ENCODE peak calls at places on chromosomes 4 and X, in eight cellular contexts. H, I, Y, C, U, O, T and R are unnamed samples.

GRCh38 chr4:138222041-138222440 is 20.1 kb downstream of the SLC7A11 start:
- DNase-seq in T (no peak), I (no peak), U (no peak), H (no peak), C (no peak), O (no peak), Y (no peak), R (no peak)

GRCh38 chr4:141193516-141193915 is 27.2 kb upstream of the ZNF330 start:
- DNase-seq in I (no peak), U (no peak), T (no peak), Y (no peak), O (no peak), H (no peak), C (no peak), R (no peak)

GRCh38 chr4:15234585-15235126 is 193.2 kb upstream of the C1QTNF7 start:
- DNase-seq in C (no peak), H (no peak), U (no peak), Y (no peak), O (no peak), I (no peak), T (no peak), R (no peak)

GRCh38 chr4:112060212-112060611 is 85.0 kb upstream of the FAM241A start:
- DNase-seq in C (no peak), O (no peak), T (no peak), H (no peak), I (no peak), U (peak), Y (peak), R (no peak)

GRCh38 chr4:112222219-112222955 is 9.2 kb upstream of the AP1AR start:
- DNase-seq in C (no peak), H (no peak), T (no peak), U (no peak), I (no peak), Y (no peak), O (no peak), R (no peak)

GRCh38 chr4:124322234-124322831 is 390.2 kb downstream of the ANKRD50 start:
- DNase-seq in Y (peak), U (peak), T (no peak), H (no peak), O (no peak), I (no peak), C (no peak), R (no peak)

GRCh38 chr4:3689006-3689405 is 77.2 kb upstream of the ADRA2C start:
- DNase-seq in H (no peak), T (peak), U (no peak), Y (no peak), I (peak), O (no peak), C (peak), R (no peak)

GRCh38 chr4:172124656-172125308 is 311.6 kb downstream of the GALNTL6 start:
- DNase-seq in H (no peak), C (no peak), I (no peak), U (no peak), Y (no peak), T (no peak), O (no peak), R (no peak)

GRCh38 chr4:106264331-106264728 is 51.7 kb downstream of the TBCK start:
- DNase-seq in H (no peak), O (no peak), I (no peak), U (no peak), C (no peak), Y (no peak), T (no peak), R (no peak)

GRCh38 chr4:123449780-123450179 is 53.2 kb downstream of the SPRY1 start:
- DNase-seq in U (no peak), C (no peak), Y (no peak), T (no peak), I (no peak), H (no peak), O (peak), R (no peak)

GRCh38 chr4:138861130-138861529 is 154.5 kb upstream of the NOCT start:
- DNase-seq in O (no peak), H (no peak), U (no peak), T (no peak), I (no peak), Y (no peak), C (no peak), R (no peak)

GRCh38 chrX:71859637-71860036 is 51.0 kb upstream of the NHSL2 start:
- DNase-seq in O (no peak), I (no peak), H (no peak), U (peak), C (no peak), T (no peak), Y (no peak), R (no peak)

GRCh38 chr4:147498031-147498700 is 17.3 kb downstream of the EDNRA start:
- DNase-seq in C (no peak), Y (no peak), U (no peak), T (no peak), O (no peak), I (no peak), H (no peak), R (no peak)

GRCh38 chrX:72110051-72110926 is 21.4 kb downstream of the RTL5 start:
- DNase-seq in I (no peak), T (no peak), U (no peak), H (no peak), O (no peak), C (no peak), Y (no peak), R (no peak)

GRCh38 chr4:168710353-168710946 is 213.6 kb downstream of the PALLD start:
- DNase-seq in C (no peak), I (no peak), O (no peak), U (peak), H (peak), Y (peak), T (no peak), R (peak)

GRCh38 chr4:72489267-72489666 is 79.8 kb downstream of the ADAMTS3 start:
- DNase-seq in Y (no peak), H (no peak), C (no peak), O (no peak), U (no peak), I (no peak), T (no peak), R (no peak)

GRCh38 chrX:97841544-97842179 is 958.0 kb downstream of the RPA4 start:
- DNase-seq in I (no peak), O (no peak), H (no peak), Y (no peak), U (no peak), C (no peak), T (no peak), R (no peak)

GRCh38 chr4:1328267-1329155 is 18.5 kb upstream of the UVSSA start:
- DNase-seq in O (no peak), T (peak), C (no peak), U (no peak), I (no peak), H (no peak), Y (no peak), R (peak)

GRCh38 chr4:142128529-142128928 is 492.1 kb downstream of the IL15 start:
- DNase-seq in H (no peak), U (no peak), I (no peak), T (no peak), C (no peak), O (no peak), Y (no peak), R (peak)

GRCh38 chrX:124151195-124151594 is 181.3 kb upstream of the TEX13D start:
- DNase-seq in O (no peak), C (no peak), U (no peak), I (no peak), Y (no peak), H (no peak), T (no peak), R (no peak)

GRCh38 chr4:11293866-11294265 is 134.8 kb downstream of the HS3ST1 start:
- DNase-seq in H (no peak), O (no peak), C (no peak), U (no peak), Y (no peak), I (no peak), T (no peak), R (no peak)

GRCh38 chr4:157983300-157983699 is 189.5 kb downstream of the GASK1B start:
- DNase-seq in Y (no peak), I (no peak), O (no peak), C (no peak), U (no peak), T (no peak), H (no peak), R (no peak)

GRCh38 chr4:80340036-80340435 is 4.5 kb downstream of the CFAP299 start:
- DNase-seq in Y (no peak), C (no peak), H (no peak), U (no peak), I (no peak), O (no peak), T (no peak), R (no peak)

GRCh38 chr4:128924951-128925350 is 115.5 kb downstream of the JADE1 start:
- DNase-seq in O (no peak), I (no peak), U (no peak), C (no peak), Y (no peak), H (no peak), T (no peak), R (no peak)

GRCh38 chr4:54482529-54482961 is 175.2 kb upstream of the KIT start:
- DNase-seq in Y (no peak), U (no peak), H (no peak), T (no peak), I (no peak), O (no peak), C (no peak), R (no peak)

GRCh38 chrX:30593435-30594200 is 16.1 kb upstream of the TASL start:
- DNase-seq in Y (no peak), O (no peak), I (no peak), C (no peak), T (no peak), U (peak), H (no peak), R (no peak)

GRCh38 chrX:107628662-107629532 is 587 bp downstream of the PRPS1 start:
- DNase-seq in C (no peak), Y (peak), O (no peak), U (no peak), H (peak), I (peak), T (peak), R (peak)

GRCh38 chrX:107632291-107632690 is 4.0 kb downstream of the PRPS1 start:
- DNase-seq in H (no peak), O (no peak), Y (no peak), U (no peak), C (no peak), I (no peak), T (no peak), R (no peak)

GRCh38 chrX:107629533-107629909 is 1.2 kb downstream of the PRPS1 start:
- DNase-seq in H (peak), Y (peak), O (no peak), I (no peak), C (no peak), U (no peak), T (no peak), R (no peak)

GRCh38 chrX:107627792-107628661 is at the start of gene PRPS1:
- DNase-seq in Y (peak), I (peak), T (peak), O (peak), H (peak), C (peak), U (peak), R (peak)

GRCh38 chrX:107630031-107630689 is 1.9 kb downstream of the PRPS1 start:
- DNase-seq in C (no peak), T (no peak), U (no peak), Y (no peak), H (no peak), I (no peak), O (no peak), R (no peak)
- TF ChIP-seq POLR2A in C (no peak), T (no peak), U (no peak), Y (no peak), H (no peak), I (no peak), O (no peak), R (no peak)

GRCh38 chr4:7031526-7032449 is 11.4 kb upstream of the TADA2B start:
- DNase-seq in C (peak), Y (no peak), U (no peak), H (no peak), T (no peak), O (no peak), I (no peak), R (no peak)

GRCh38 chr4:7030856-7031255 is 12.3 kb upstream of the TADA2B start:
- DNase-seq in U (no peak), T (no peak), I (no peak), Y (no peak), O (no peak), H (no peak), C (no peak), R (no peak)

GRCh38 chr4:7037425-7037824 is 5.7 kb upstream of the TADA2B start:
- DNase-seq in C (no peak), O (no peak), U (no peak), H (no peak), Y (no peak), I (no peak), T (no peak), R (no peak)

GRCh38 chr4:7032591-7032990 is 10.6 kb upstream of the TADA2B start:
- DNase-seq in C (no peak), I (no peak), U (no peak), O (no peak), Y (no peak), T (no peak), H (no peak), R (no peak)

DNA sequence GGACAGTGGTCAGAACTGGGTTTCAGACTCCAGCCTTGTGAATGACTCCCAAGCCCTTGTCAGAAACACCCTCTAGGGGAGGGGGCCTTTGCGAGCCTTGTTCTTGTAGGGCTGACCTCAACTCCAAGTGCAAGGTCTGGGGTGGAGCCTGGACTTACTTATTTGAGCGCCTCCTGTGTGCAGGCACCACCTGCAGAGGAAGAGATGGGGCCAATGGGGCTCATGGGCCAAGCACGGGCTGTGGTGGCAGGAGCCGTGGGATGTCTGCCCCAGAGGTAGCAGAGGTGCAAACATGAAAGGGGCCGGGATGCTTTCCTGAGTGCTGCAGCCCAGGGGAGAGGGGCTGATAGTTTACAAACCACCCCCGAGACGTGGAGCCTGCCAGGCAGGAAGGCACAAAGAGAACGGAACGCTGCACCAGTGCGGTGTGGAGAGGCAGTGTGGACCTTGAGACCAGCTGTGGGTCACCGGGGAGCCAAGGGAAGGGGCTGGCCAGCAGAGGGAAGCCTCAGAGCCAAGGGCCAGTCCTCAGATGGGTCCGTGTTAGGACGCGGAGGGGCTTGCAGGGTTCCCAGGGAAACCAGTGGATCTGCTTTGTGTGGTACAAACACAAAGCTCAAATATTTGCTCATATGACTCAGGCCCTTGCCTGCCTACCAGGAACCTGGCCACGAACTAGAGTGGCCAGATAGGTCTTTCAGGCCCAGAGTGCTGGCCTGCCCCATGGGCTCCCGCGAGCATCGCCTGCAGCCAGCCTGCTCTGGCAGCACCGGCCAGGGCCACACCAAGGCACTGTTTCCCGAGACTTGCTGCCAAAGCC is 8.7 kb upstream of the TADA2B start:
- DNase-seq in C (peak), T (peak), O (no peak), H (peak), Y (peak), U (no peak), I (no peak), R (no peak)
- H3K27ac ChIP-seq in C (no peak), T (no peak), O (no peak), H (peak), Y (peak), U (no peak), I (no peak), R (no peak)

GRCh38 chrX:11663875-11664210 is 1.9 kb downstream of the ARHGAP6 start:
- DNase-seq in I (no peak), U (no peak), H (no peak), T (no peak), O (no peak), Y (no peak), C (no peak), R (no peak)
- H3K4me3 ChIP-seq in I (peak), U (no peak), H (peak), T (peak), O (no peak), Y (no peak), C (peak), R (peak)

GRCh38 chrX:38578152-38578551 is 16.8 kb downstream of the TSPAN7 start:
- DNase-seq in T (no peak), C (no peak), O (no peak), U (no peak), Y (no peak), H (peak), I (no peak), R (no peak)
- TF ChIP-seq POLR2A in T (no peak), C (no peak), O (no peak), U (no peak), Y (no peak), H (no peak), I (no peak), R (no peak)

GRCh38 chrX:103776586-103776985 is at the start of gene PLP1:
- DNase-seq in C (no peak), U (no peak), H (no peak), I (no peak), T (no peak), Y (no peak), O (no peak), R (no peak)
- H3K27ac ChIP-seq in C (no peak), U (no peak), H (no peak), I (no peak), T (no peak), Y (no peak), O (no peak), R (no peak)